ENCODE peak calls at places on chromosome 19, in ten cellular contexts. Y is progenitor cell of endocrine pancreas, D is T1000, A is left ventricle myocardium inferior, I is iris pigment epithelial cell, C is cardiac fibroblast, L is cardiac muscle cell, M is AG10803, S is RKO, B is aorta. Z is an unnamed sample.

GRCh38 chr19:48728882-48729645 is 9.5 kb upstream of the MAMSTR start:
- DNase-seq in A (no peak), S (no peak), D (no peak), I (no peak), M (peak), L (no peak), Y (no peak), C (peak), B (no peak), Z (no peak)

GRCh38 chr19:11942843-11943108 is 17.9 kb downstream of the ZNF700 start:
- DNase-seq in C (peak), S (no peak), I (no peak), M (no peak), Y (no peak), L (no peak), A (no peak), B (no peak), D (no peak), Z (peak)

GRCh38 chr19:38707512-38708114 is 36.7 kb downstream of the CAPN12 start:
- DNase-seq in C (peak), M (no peak), L (no peak), A (peak), Y (no peak), B (no peak), I (peak), D (no peak), S (no peak), Z (peak)

GRCh38 chr19:18203863-18204393 is at the start of gene RAB3A:
- DNase-seq in A (peak), L (peak), D (peak), I (peak), C (peak), Y (peak), S (peak), M (peak), B (peak), Z (peak)

GRCh38 chr19:37172368-37173366 is at the start of gene ZNF585A:
- DNase-seq in Y (peak), D (peak), A (peak), M (peak), L (peak), S (peak), C (peak), B (peak), I (peak), Z (peak)

GRCh38 chr19:1923319-1923718 is 17.7 kb upstream of the CSNK1G2 start:
- DNase-seq in D (no peak), M (no peak), C (no peak), B (no peak), A (no peak), L (no peak), Y (no peak), S (no peak), I (no peak), Z (no peak)

GRCh38 chr19:16051254-16052025 is 24.9 kb upstream of the TPM4 start:
- DNase-seq in A (no peak), L (no peak), Y (no peak), S (no peak), M (no peak), I (peak), B (no peak), D (no peak), C (peak), Z (no peak)

GRCh38 chr19:35317464-35318043 is 11.4 kb upstream of the CD22 start:
- DNase-seq in L (no peak), B (no peak), S (no peak), A (no peak), I (no peak), Y (no peak), C (no peak), D (no peak), M (no peak), Z (peak)

GRCh38 chr19:4567584-4568071 is 8.1 kb upstream of the SEMA6B start:
- DNase-seq in L (peak), A (peak), D (peak), S (no peak), C (peak), I (peak), B (peak), Y (peak), M (peak), Z (no peak)